ENCODE peak calls at places on chromosomes 1 and 21, in seven cellular contexts. R, Z, L, S, C, F and O are unnamed samples.

GRCh38 chr1:7606096-7606495 is 165.0 kb upstream of the VAMP3 start:
- DNase-seq in R (no peak), Z (no peak), L (no peak), S (no peak), C (no peak), F (no peak), O (no peak)

GRCh38 chr1:51322417-51323101 is 7.8 kb downstream of the TTC39A start:
- DNase-seq in R (no peak), Z (no peak), L (no peak), S (no peak), C (no peak), F (no peak), O (no peak)

GRCh38 chr21:36847189-36847588 is 119.3 kb downstream of the HLCS start:
- DNase-seq in R (no peak), Z (no peak), L (no peak), S (no peak), C (no peak), F (no peak), O (no peak)

GRCh38 chr1:223813645-223814044 is 32.1 kb downstream of the TP53BP2 start:
- DNase-seq in R (no peak), Z (no peak), L (no peak), S (no peak), C (no peak), F (no peak), O (no peak)

GRCh38 chr21:38322551-38322950 is 65.8 kb downstream of the KCNJ15 start:
- DNase-seq in R (no peak), Z (no peak), L (no peak), S (no peak), C (no peak), F (no peak), O (no peak)

GRCh38 chr1:19635646-19636045 is 8.5 kb upstream of the NBL1 start:
- DNase-seq in R (peak), Z (no peak), L (no peak), S (no peak), C (no peak), F (no peak), O (no peak)

GRCh38 chr21:40200962-40201361 is 333.7 kb downstream of the PCP4 start:
- DNase-seq in R (no peak), Z (no peak), L (no peak), S (no peak), C (no peak), F (no peak), O (no peak)

GRCh38 chr21:38729745-38730401 is 75.9 kb upstream of the ETS2 start:
- DNase-seq in R (no peak), Z (no peak), L (no peak), S (no peak), C (no peak), F (no peak), O (no peak)

GRCh38 chr1:75615664-75616435 is 4.9 kb upstream of the SLC44A5 start:
- DNase-seq in R (no peak), Z (no peak), L (peak), S (peak), C (peak), F (peak), O (no peak)

GRCh38 chr1:243407284-243408018 is 151.6 kb downstream of the SDCCAG8 start:
- DNase-seq in R (no peak), Z (no peak), L (no peak), S (no peak), C (no peak), F (no peak), O (no peak)

GRCh38 chr1:1833456-1833855 is 55.2 kb upstream of the NADK start:
- DNase-seq in R (no peak), Z (no peak), L (no peak), S (no peak), C (no peak), F (no peak), O (no peak)

GRCh38 chr1:27538793-27539192 is 48.8 kb upstream of the WASF2 start:
- DNase-seq in R (no peak), Z (no peak), L (no peak), S (no peak), C (no peak), F (no peak), O (no peak)

GRCh38 chr1:102733491-102734236 is 374.7 kb downstream of the COL11A1 start:
- DNase-seq in R (no peak), Z (no peak), L (no peak), S (no peak), C (no peak), F (no peak), O (no peak)

GRCh38 chr21:31124005-31124404 is 85.7 kb upstream of the KRTAP19-8 start:
- DNase-seq in R (no peak), Z (no peak), L (no peak), S (no peak), C (no peak), F (no peak), O (no peak)

GRCh38 chr1:86739901-86740507 is 35.6 kb downstream of the SH3GLB1 start:
- DNase-seq in R (no peak), Z (no peak), L (no peak), S (no peak), C (no peak), F (no peak), O (no peak)

GRCh38 chr1:88801575-88802208 is 89.7 kb downstream of the GTF2B start:
- DNase-seq in R (no peak), Z (no peak), L (no peak), S (no peak), C (no peak), F (no peak), O (no peak)

GRCh38 chr1:231202125-231202633 is 38.8 kb upstream of the GNPAT start:
- DNase-seq in R (no peak), Z (no peak), L (no peak), S (no peak), C (no peak), F (no peak), O (no peak)

GRCh38 chr1:203100163-203100867 is 14.5 kb upstream of the MYOG start:
- DNase-seq in R (no peak), Z (no peak), L (no peak), S (no peak), C (no peak), F (no peak), O (no peak)

GRCh38 chr1:20587639-20588017 is 1.3 kb upstream of the CDA start:
- DNase-seq in R (no peak), Z (no peak), L (no peak), S (no peak), C (no peak), F (no peak), O (no peak)

GRCh38 chr1:21707086-21707840 is 38.1 kb upstream of the RAP1GAP start:
- DNase-seq in R (no peak), Z (no peak), L (no peak), S (no peak), C (no peak), F (no peak), O (no peak)

GRCh38 chr21:41630249-41630648 is 122.3 kb upstream of the TMPRSS2 start:
- DNase-seq in R (no peak), Z (no peak), L (no peak), S (no peak), C (no peak), F (no peak), O (no peak)

GRCh38 chr1:7783178-7783711 is 846 bp upstream of the PER3 start:
- DNase-seq in R (no peak), Z (no peak), L (peak), S (no peak), C (peak), F (peak), O (no peak)

GRCh38 chr21:45937721-45938452 is 43.7 kb upstream of the COL6A1 start:
- DNase-seq in R (no peak), Z (no peak), L (peak), S (no peak), C (no peak), F (no peak), O (no peak)

GRCh38 chr1:55584521-55585401 is 369.6 kb upstream of the USP24 start:
- DNase-seq in R (no peak), Z (no peak), L (no peak), S (no peak), C (no peak), F (no peak), O (no peak)

GRCh38 chr1:85544689-85545203 is 35.8 kb upstream of the CCN1 start:
- DNase-seq in R (no peak), Z (no peak), L (no peak), S (no peak), C (no peak), F (no peak), O (no peak)

GRCh38 chr1:87979079-87979478 is 650.4 kb downstream of the LMO4 start:
- DNase-seq in R (no peak), Z (no peak), L (no peak), S (no peak), C (no peak), F (no peak), O (no peak)

GRCh38 chr1:935751-936231 is 12.1 kb downstream of the SAMD11 start:
- DNase-seq in R (no peak), Z (no peak), L (no peak), S (no peak), C (peak), F (no peak), O (no peak)

GRCh38 chr1:197797010-197797409 is 21.7 kb upstream of the DENND1B start:
- DNase-seq in R (no peak), Z (no peak), L (no peak), S (no peak), C (no peak), F (no peak), O (no peak)

GRCh38 chr21:45558044-45558721 is 15.9 kb upstream of the SLC19A1 start:
- DNase-seq in R (no peak), Z (no peak), L (peak), S (no peak), C (no peak), F (no peak), O (no peak)

GRCh38 chr1:244112646-244113045 is 61.6 kb downstream of the ZBTB18 start:
- DNase-seq in R (no peak), Z (no peak), L (no peak), S (no peak), C (no peak), F (no peak), O (no peak)

GRCh38 chr1:228364706-228365213 is 41.9 kb downstream of the TRIM11 start:
- DNase-seq in R (no peak), Z (no peak), L (peak), S (no peak), C (no peak), F (peak), O (no peak)

GRCh38 chr1:179867493-179868330 is 9.9 kb downstream of the TOR1AIP2 start:
- DNase-seq in R (no peak), Z (no peak), L (no peak), S (no peak), C (peak), F (no peak), O (no peak)

GRCh38 chr1:200676829-200677228 is 7.1 kb upstream of the DDX59 start:
- DNase-seq in R (no peak), Z (no peak), L (no peak), S (no peak), C (no peak), F (no peak), O (no peak)

GRCh38 chr1:59367269-59368006 is 70.5 kb downstream of the FGGY start:
- DNase-seq in R (peak), Z (no peak), L (peak), S (no peak), C (no peak), F (peak), O (no peak)

GRCh38 chr1:16421201-16421600 is 16.0 kb downstream of the SPATA21 start:
- DNase-seq in R (no peak), Z (no peak), L (no peak), S (no peak), C (no peak), F (no peak), O (no peak)

GRCh38 chr21:31151682-31152081 is 113.4 kb upstream of the KRTAP19-8 start:
- DNase-seq in R (no peak), Z (no peak), L (no peak), S (no peak), C (no peak), F (no peak), O (no peak)

GRCh38 chr1:53511933-53512806 is 53.0 kb downstream of the DMRTB1 start:
- DNase-seq in R (no peak), Z (no peak), L (peak), S (no peak), C (peak), F (peak), O (no peak)

GRCh38 chr1:85137660-85138059 is 63.2 kb downstream of the SYDE2 start:
- DNase-seq in R (no peak), Z (no peak), L (peak), S (no peak), C (peak), F (peak), O (no peak)

GRCh38 chr1:47325530-47325929 is 8.1 kb upstream of the CMPK1 start:
- DNase-seq in R (no peak), Z (no peak), L (no peak), S (no peak), C (no peak), F (no peak), O (no peak)

GRCh38 chr1:109908857-109909256 is 1.8 kb upstream of the CSF1 start:
- DNase-seq in R (no peak), Z (no peak), L (no peak), S (no peak), C (no peak), F (no peak), O (no peak)